ENCODE peak calls at places on chromosome 22, in five cellular contexts. J, U, M, H and Y are unnamed samples.
A peak's percentile ranks its signal among the peaks of the same experiment; 100 is the strongest.

GRCh38 chr22:25053153-25053805 is 100.8 kb downstream of the KIAA1671 start:
- DNase-seq in J (no peak), U (no peak), M (peak; percentile 62), H (no peak), Y (no peak)

GRCh38 chr22:36885474-36885873 is 24.7 kb downstream of the NCF4 start:
- DNase-seq in J (no peak), U (no peak), M (no peak), H (no peak), Y (peak; percentile 71)

GRCh38 chr22:48894064-48894671 is 933.5 kb downstream of the BRD1 start:
- DNase-seq in J (no peak), U (no peak), M (no peak), H (no peak), Y (no peak)

GRCh38 chr22:31160328-31160978 is 471 bp downstream of the RNF185 start:
- DNase-seq in J (no peak), U (peak; percentile 31), M (peak; percentile 61), H (no peak), Y (peak; percentile 41)

GRCh38 chr22:41240377-41241132 is at the start of gene CHADL:
- DNase-seq in J (no peak), U (no peak), M (no peak), H (no peak), Y (no peak)

GRCh38 chr22:31286360-31287255 is 5.7 kb downstream of the PIK3IP1 start:
- DNase-seq in J (no peak), U (no peak), M (peak; percentile 30), H (no peak), Y (no peak)

GRCh38 chr22:42066133-42066761 is 4.4 kb downstream of the NAGA start:
- DNase-seq in J (no peak), U (no peak), M (no peak), H (no peak), Y (no peak)

GRCh38 chr22:44550666-44551491 is 52.8 kb upstream of the RTL6 start:
- DNase-seq in J (no peak), U (peak; percentile 98), M (peak; percentile 93), H (no peak), Y (peak; percentile 80)

GRCh38 chr22:47965066-47965465 is 1202.6 kb downstream of the TBC1D22A start:
- DNase-seq in J (no peak), U (no peak), M (no peak), H (no peak), Y (no peak)

GRCh38 chr22:30362632-30363281 is 6.0 kb downstream of the CCDC157 start:
- DNase-seq in J (no peak), U (no peak), M (no peak), H (no peak), Y (peak; percentile 37)

GRCh38 chr22:49892226-49892899 is 25.9 kb downstream of the ALG12 start:
- DNase-seq in J (no peak), U (no peak), M (no peak), H (no peak), Y (no peak)

GRCh38 chr22:49780992-49781782 is 46.5 kb downstream of the BRD1 start:
- DNase-seq in J (no peak), U (no peak), M (no peak), H (no peak), Y (no peak)

GRCh38 chr22:17269607-17270261 is 50.5 kb upstream of the ADA2 start:
- DNase-seq in J (no peak), U (no peak), M (no peak), H (no peak), Y (peak; percentile 16)

GRCh38 chr22:29820941-29821789 is 16.9 kb downstream of the ASCC2 start:
- DNase-seq in J (no peak), U (peak; percentile 98), M (peak; percentile 97), H (no peak), Y (peak; percentile 100)

GRCh38 chr22:18023509-18024275 is 669 bp downstream of the MICAL3 start:
- DNase-seq in J (peak; percentile 53), U (peak; percentile 85), M (peak; percentile 83), H (peak; percentile 31), Y (peak; percentile 84)

GRCh38 chr22:42078469-42079318 is 806 bp upstream of the SMDT1 start:
- DNase-seq in J (no peak), U (no peak), M (no peak), H (no peak), Y (no peak)

GRCh38 chr22:50528682-50529415 is 963 bp downstream of the TYMP start:
- DNase-seq in J (no peak), U (no peak), M (peak; percentile 9), H (no peak), Y (peak; percentile 83)

GRCh38 chr22:28882545-28882877 is 861 bp upstream of the ZNRF3 start:
- DNase-seq in J (no peak), U (no peak), M (peak; percentile 44), H (no peak), Y (no peak)

GRCh38 chr22:23128269-23129108 is 13.3 kb downstream of the RSPH14 start:
- DNase-seq in J (peak; percentile 70), U (peak; percentile 84), M (peak; percentile 55), H (peak; percentile 72), Y (peak; percentile 87)

GRCh38 chr22:30743257-30744020 is 48.8 kb downstream of the OSBP2 start:
- DNase-seq in J (no peak), U (no peak), M (no peak), H (no peak), Y (no peak)

DNA sequence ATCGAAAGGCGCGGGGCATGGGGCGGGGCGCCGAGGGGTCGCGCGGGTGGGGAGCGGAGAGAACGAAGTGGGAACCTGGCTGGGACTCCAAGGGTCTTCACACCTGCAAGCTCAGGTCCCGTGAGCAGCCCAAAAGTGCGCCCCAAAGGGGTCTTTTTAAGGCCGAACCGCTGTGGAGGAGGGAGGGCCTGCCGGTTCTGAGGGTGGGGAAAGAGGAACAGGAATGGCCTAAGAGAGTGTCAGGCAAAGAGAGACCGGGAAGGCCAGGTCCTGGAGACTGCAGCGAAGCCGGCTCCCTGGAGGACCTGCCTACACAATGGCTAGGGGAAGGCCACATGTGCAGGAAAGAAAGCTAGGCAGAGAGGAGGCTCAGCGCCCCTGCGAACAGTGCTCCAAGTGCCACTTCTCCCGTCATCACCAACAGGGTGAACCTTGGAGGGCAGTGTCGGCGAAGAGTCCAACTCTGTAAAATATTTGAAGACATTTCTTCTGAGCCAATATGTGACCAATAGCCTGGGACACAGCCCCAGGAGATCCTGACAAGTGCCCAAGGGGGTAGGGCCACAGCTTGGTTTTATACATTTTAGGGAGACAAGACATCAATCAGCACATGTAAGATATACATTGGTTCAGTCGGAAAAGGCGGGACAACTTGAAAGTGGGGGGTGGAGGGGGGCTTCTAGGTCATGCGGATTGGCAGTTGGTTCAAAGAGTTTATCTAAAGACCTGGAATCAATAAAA is 710 bp upstream of the DGCR2 start:
- DNase-seq in J (no peak), U (peak; percentile 5), M (no peak), H (no peak), Y (no peak)
- H4K8ac ChIP-seq in J (no peak overlapping the region), U (peak overlapping the region; percentile 46), M (peak overlapping the region; percentile 46), H (no peak overlapping the region), Y (peak overlapping the region; percentile 42)

GRCh38 chr22:38056969-38057841 is at the start of gene PICK1:
- DNase-seq in J (peak; percentile 63), U (peak; percentile 91), M (peak; percentile 92), H (peak; percentile 71), Y (peak; percentile 97)

GRCh38 chr22:38051261-38051660 is 5.9 kb upstream of the PICK1 start:
- DNase-seq in J (no peak), U (no peak), M (no peak), H (no peak), Y (no peak)

GRCh38 chr22:38050720-38051119 is 6.5 kb upstream of the PICK1 start:
- DNase-seq in J (no peak), U (no peak), M (no peak), H (no peak), Y (no peak)

GRCh38 chr22:38049812-38050619 is 7.2 kb upstream of the PICK1 start:
- DNase-seq in J (no peak), U (no peak), M (no peak), H (no peak), Y (no peak)

DNA sequence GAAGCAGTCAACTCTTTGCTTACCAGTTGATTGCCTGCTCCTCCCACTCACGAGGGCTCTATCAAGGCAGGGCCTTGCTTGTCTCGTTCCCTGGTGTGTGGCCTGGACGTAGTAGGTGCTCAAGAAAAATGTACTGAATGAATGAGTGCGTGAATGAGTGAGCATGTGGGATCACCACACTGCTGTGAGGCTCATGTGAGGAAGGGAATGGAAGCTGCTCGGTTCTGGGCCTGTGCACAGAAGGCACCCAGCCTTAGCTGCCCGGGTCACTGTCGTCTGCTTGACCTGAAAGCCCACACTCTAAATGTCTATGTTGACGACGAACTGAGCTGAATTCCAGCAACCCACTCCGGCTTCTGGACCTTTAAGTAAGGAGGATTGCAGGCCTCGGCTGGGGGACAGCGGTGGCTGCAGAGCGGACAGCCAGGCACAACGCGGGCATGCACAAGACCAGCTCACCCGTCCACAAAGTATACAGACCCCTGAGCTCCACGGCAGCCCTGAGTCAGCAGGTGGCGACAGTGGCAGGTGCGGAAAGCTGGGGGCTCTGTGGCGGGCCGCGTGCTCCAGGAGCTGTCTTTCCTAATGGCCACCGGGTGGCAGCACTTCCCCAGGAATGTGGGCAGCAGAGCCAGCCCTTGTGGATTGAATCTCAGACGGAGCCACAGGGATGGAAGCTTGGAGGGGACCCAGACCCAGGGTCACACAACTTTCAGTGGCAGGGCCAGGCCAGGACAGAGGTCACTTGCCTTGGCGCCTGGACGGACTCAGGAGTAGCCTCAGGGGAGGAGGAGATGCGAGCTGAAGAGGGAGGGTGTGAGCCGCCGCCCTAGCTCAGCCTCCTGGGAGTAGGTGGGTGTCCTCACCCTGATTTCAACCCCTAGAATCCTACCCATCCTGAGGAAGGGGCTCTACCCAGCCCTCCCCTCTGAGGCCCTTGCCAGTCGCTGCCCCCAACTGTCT is 5.0 kb upstream of the PICK1 start:
- DNase-seq in J (peak; percentile 81), U (peak; percentile 65), M (peak; percentile 78), H (peak; percentile 88), Y (peak; percentile 57)
- H3K18ac ChIP-seq in J (peak overlapping the region; percentile 98), U (no peak overlapping the region), M (no peak overlapping the region), H (peak overlapping the region; percentile 86), Y (no peak overlapping the region)

DNA sequence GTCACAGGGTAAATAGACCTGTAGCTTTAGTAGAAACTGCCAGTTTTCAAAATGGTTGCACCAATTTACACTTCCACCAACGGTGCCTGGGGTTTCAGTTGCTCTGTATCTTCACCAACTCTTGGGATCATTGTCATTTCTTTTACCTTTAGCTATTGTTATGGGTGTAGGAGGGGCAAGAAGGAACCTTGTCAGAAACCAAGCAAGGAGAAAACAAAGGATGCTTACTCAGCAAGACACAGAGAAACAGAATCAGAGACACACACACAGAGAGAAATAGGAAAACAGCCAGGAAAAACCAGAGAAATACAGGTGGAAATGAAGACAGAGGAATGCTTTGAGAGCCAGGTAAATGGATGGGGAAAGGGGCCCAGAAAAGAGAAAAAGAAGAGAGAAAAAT is 367.6 kb downstream of the MIAT start:
- DNase-seq in J (no peak), U (no peak), M (no peak), H (no peak), Y (no peak)
- H3K14ac ChIP-seq in J (no peak overlapping the region), U (no peak overlapping the region), M (no peak overlapping the region), H (no peak overlapping the region), Y (no peak overlapping the region)

GRCh38 chr22:39698106-39698505 is 127.6 kb downstream of the CACNA1I start:
- DNase-seq in J (no peak), U (no peak), M (no peak), H (no peak), Y (no peak)
- H4K8ac ChIP-seq in J (no peak overlapping the region), U (no peak overlapping the region), M (no peak overlapping the region), H (no peak overlapping the region), Y (no peak overlapping the region)